ENCODE peak calls at places on chromosome 20, in ten cellular contexts. U is cardiac muscle cell; W is Karpas-422; Z is tibial artery; L is CD4-positive, CD25-positive, alpha-beta regulatory T cell; N is WERI-Rb-1; J is AG04450; B is GM23248; F is H9; D is SJCRH30. I is an unnamed sample. For H3K27me3, the result is how much of the 10 kb centered on the place peaks cover.

GRCh38 chr20:14712302-14712739 is 374.9 kb upstream of the FLRT3 start:
- DNase-seq in U (peak), W (no peak), Z (no peak), L (no peak), N (no peak), J (peak), B (peak), F (no peak), D (no peak), I (no peak)

GRCh38 chr20:11302436-11302835 is 615.3 kb upstream of the BTBD3 start:
- DNase-seq in U (no peak), W (no peak), Z (no peak), L (no peak), N (no peak), J (peak), B (peak), F (no peak), D (no peak), I (no peak)

GRCh38 chr20:37901667-37902503 is 1.0 kb upstream of the VSTM2L start:
- DNase-seq in U (peak), W (peak), Z (no peak), L (no peak), N (peak), J (peak), B (peak), F (peak), D (peak), I (peak)

GRCh38 chr20:33559994-33560393 is 70.1 kb downstream of the CBFA2T2 start:
- DNase-seq in U (no peak), W (no peak), Z (no peak), L (no peak), N (no peak), J (no peak), B (no peak), F (no peak), D (no peak), I (no peak)

GRCh38 chr20:61413752-61414151 is 161.7 kb downstream of the CDH4 start:
- DNase-seq in U (no peak), W (no peak), Z (no peak), L (no peak), N (no peak), J (no peak), B (no peak), F (no peak), D (no peak), I (no peak)

GRCh38 chr20:48224531-48224930 is 439.2 kb upstream of the SULF2 start:
- DNase-seq in U (no peak), W (no peak), Z (no peak), L (no peak), N (no peak), J (no peak), B (peak), F (no peak), D (no peak), I (no peak)

GRCh38 chr20:854601-855000 is 21.1 kb downstream of the FAM110A start:
- DNase-seq in U (no peak), W (no peak), Z (no peak), L (no peak), N (no peak), J (no peak), B (no peak), F (no peak), D (no peak), I (no peak)

GRCh38 chr20:10505320-10506226 is 70.5 kb downstream of the SLX4IP start:
- DNase-seq in U (no peak), W (no peak), Z (peak), L (no peak), N (no peak), J (no peak), B (peak), F (no peak), D (peak), I (no peak)

GRCh38 chr20:58993332-58994248 is 12.5 kb downstream of the NELFCD start:
- DNase-seq in U (no peak), W (peak), Z (no peak), L (no peak), N (no peak), J (no peak), B (no peak), F (no peak), D (peak), I (no peak)

GRCh38 chr20:21437816-21438215 is 40.5 kb upstream of the NKX2-4 start:
- DNase-seq in U (no peak), W (no peak), Z (no peak), L (no peak), N (no peak), J (no peak), B (peak), F (no peak), D (no peak), I (no peak)

GRCh38 chr20:10876558-10876957 is 202.8 kb upstream of the JAG1 start:
- DNase-seq in U (no peak), W (no peak), Z (no peak), L (no peak), N (no peak), J (no peak), B (peak), F (no peak), D (no peak), I (no peak)

GRCh38 chr20:21338291-21338690 is 35.2 kb downstream of the XRN2 start:
- DNase-seq in U (no peak), W (no peak), Z (no peak), L (no peak), N (no peak), J (no peak), B (no peak), F (no peak), D (no peak), I (no peak)

GRCh38 chr20:11891081-11891826 is 26.4 kb upstream of the BTBD3 start:
- DNase-seq in U (peak), W (no peak), Z (peak), L (no peak), N (peak), J (no peak), B (peak), F (peak), D (peak), I (peak)

GRCh38 chr20:46797201-46797600 is 87.8 kb downstream of the SLC2A10 start:
- DNase-seq in U (no peak), W (no peak), Z (no peak), L (no peak), N (peak), J (no peak), B (no peak), F (no peak), D (peak), I (no peak)
- H3K27me3 ChIP-seq in U (under half), W (under half), Z (under half), L (under half), N (under half), J (under half), B (half or more), F (under half), D (under half), I (under half)

GRCh38 chr20:46252352-46253091 is 55.8 kb downstream of the CDH22 start:
- DNase-seq in U (no peak), W (no peak), Z (no peak), L (no peak), N (no peak), J (no peak), B (no peak), F (no peak), D (no peak), I (no peak)
- H3K27ac ChIP-seq in U (no peak), W (no peak), Z (no peak), L (no peak), N (no peak), J (no peak), B (no peak), F (no peak), D (no peak), I (no peak)

DNA sequence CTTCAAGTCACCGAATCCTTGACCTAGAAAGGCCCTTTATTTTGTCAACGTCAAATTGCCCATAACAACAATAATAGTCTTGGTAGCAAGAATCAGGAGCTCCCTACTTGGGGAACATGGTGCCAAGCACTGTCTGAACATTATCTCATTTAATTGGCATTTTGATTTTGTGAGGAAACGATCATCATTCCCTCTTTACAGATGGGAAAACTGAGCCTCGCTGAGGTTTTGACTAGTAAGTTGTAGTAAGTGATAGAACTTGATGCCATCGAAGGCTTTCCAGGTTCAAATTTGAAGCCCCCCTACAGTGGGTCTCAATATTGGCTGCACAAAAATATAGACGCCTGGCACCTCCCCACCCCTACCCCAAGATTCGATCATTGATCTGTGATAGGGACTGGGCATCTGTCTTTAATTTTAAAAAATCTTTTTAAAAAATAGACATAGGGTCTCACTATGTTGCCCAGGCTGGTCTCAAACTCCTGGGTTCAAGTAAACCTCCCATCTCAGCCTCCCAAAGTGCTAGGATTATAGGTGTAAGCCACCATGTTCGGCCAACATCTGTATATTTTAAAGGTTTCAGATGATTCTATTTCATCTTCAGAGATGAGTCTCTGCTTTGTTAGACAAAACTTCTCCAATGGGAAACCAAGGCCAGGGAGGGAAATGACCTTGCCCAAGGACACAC is 36.7 kb downstream of the HNF4A start:
- DNase-seq in U (no peak), W (no peak), Z (no peak), L (no peak), N (no peak), J (no peak), B (no peak), F (no peak), D (no peak), I (no peak)
- H3K27me3 ChIP-seq in U (under half), W (under half), Z (under half), L (under half), N (under half), J (under half), B (under half), F (under half), D (half or more), I (under half)

DNA sequence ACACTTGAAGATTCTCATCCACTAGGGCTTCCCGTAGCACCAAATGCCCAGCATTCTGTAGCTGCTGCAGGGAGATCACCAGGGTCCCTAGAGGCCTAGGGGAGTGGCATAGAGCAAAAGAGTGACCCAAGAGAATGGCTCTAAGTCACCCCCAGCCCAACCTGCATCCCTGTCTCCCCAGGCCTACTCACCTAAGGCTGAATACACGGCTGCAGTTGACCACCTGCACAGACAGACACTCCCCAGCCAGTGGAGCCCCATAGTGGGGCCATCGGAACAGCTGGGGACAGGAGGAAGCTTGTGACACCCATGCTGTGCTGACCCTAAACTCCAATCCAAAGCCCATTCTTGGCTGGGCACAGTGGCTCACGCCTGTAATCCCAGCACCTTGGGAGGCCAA is 9.5 kb upstream of the SPAG4 start:
- DNase-seq in U (no peak), W (no peak), Z (no peak), L (no peak), N (no peak), J (no peak), B (no peak), F (no peak), D (no peak), I (no peak)
- H3K27ac ChIP-seq in U (no peak), W (no peak), Z (no peak), L (no peak), N (no peak), J (no peak), B (no peak), F (no peak), D (no peak), I (no peak)

GRCh38 chr20:44022464-44022863 is 107.8 kb downstream of the TOX2 start:
- DNase-seq in U (no peak), W (no peak), Z (no peak), L (no peak), N (no peak), J (no peak), B (no peak), F (no peak), D (no peak), I (no peak)

GRCh38 chr20:44026932-44027685 is 112.5 kb downstream of the TOX2 start:
- DNase-seq in U (no peak), W (no peak), Z (no peak), L (no peak), N (no peak), J (no peak), B (peak), F (no peak), D (no peak), I (no peak)

GRCh38 chr20:44025756-44026155 is 111.1 kb downstream of the TOX2 start:
- DNase-seq in U (no peak), W (no peak), Z (no peak), L (no peak), N (no peak), J (no peak), B (no peak), F (no peak), D (no peak), I (no peak)

GRCh38 chr20:44023515-44024371 is 109.1 kb downstream of the TOX2 start:
- DNase-seq in U (no peak), W (peak), Z (no peak), L (no peak), N (no peak), J (no peak), B (no peak), F (no peak), D (no peak), I (no peak)

DNA sequence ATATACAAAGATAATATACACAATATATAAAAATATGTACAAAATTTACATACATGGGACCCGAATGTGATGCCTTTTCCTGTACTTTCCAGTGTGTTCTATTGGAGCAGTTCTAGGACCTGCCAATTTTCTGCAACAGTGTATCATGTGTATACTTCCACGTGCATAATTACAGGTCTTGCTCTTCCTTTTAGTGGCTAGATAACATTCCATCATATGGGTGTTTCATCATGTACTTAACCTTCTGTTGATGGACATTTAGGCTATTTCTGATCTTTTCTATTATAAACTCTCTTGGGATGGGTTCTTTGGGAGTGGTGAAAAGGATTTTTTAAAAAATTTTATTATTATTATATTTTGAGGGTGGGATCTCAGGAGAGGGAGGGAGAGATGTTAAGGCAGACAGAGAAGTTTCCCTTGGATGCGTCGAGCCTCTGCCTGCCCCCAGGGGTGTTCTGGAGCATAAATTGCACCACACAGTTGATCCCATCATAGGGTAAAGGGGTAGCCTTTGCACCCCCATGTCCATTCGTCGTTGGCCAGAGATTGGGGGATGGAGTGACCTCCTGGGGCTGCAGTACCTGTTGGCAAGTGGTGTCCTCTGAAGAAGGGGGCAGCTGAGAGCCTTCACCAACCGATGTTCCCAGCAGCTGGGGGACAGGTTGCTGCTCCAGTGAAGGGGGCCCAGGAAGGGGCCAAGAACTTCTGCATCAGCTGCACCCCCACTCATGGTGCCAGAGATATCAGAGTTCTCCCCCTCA is 110.3 kb downstream of the TOX2 start:
- DNase-seq in U (no peak), W (no peak), Z (no peak), L (no peak), N (no peak), J (no peak), B (no peak), F (no peak), D (no peak), I (no peak)
- H3K27me3 ChIP-seq in U (under half), W (under half), Z (under half), L (under half), N (half or more), J (under half), B (under half), F (under half), D (under half), I (under half)

GRCh38 chr20:31711416-31712111 is 11.1 kb downstream of the BCL2L1 start:
- DNase-seq in U (no peak), W (no peak), Z (no peak), L (no peak), N (no peak), J (no peak), B (no peak), F (no peak), D (no peak), I (no peak)

GRCh38 chr20:31709939-31710338 is 12.7 kb downstream of the BCL2L1 start:
- DNase-seq in U (no peak), W (no peak), Z (no peak), L (no peak), N (no peak), J (no peak), B (no peak), F (no peak), D (no peak), I (no peak)

GRCh38 chr20:31708839-31709534 is 13.7 kb downstream of the BCL2L1 start:
- DNase-seq in U (no peak), W (no peak), Z (no peak), L (no peak), N (no peak), J (no peak), B (no peak), F (no peak), D (no peak), I (no peak)

GRCh38 chr20:31712112-31712553 is 10.5 kb downstream of the BCL2L1 start:
- DNase-seq in U (peak), W (no peak), Z (no peak), L (no peak), N (no peak), J (no peak), B (no peak), F (no peak), D (no peak), I (no peak)

DNA sequence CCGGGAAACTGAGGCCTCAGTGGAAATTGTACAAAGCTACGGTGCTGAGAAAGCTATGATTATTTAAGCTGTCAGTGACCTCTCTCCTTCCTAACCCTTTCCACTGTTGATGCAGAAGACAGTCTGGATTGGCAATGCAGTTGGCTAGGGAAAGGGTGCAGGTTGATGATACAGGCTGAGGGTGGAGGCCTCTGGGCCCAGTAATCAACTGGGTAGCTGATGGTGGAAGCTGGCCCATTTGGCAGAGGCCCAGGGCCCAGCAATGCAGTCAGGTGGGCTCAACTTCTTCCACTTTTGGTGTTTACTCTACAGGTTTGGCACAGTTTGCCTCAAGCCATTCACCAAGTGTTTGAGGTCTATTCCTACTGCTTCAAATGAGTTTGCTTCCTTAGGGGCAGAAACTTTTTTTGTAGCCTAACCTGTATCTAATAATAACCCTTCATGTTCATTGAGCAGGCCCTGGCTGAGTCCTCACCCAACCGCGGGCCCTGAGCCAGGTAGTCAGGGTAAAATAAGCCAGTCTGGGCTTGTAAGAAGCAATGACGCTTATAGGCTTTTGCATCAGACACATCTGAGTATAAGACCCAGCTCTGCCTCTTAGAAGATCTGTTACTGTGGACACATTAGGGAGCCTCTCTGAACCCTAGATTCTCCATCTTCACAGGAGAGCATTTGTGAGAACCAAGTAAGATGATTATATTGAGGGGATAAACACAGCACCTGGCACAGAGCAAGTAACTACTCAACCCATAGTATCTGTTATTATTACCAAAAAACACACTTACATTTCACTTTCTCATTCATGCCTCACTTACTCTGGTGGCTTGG is 12.0 kb downstream of the BCL2L1 start:
- DNase-seq in U (no peak), W (no peak), Z (no peak), L (no peak), N (peak), J (no peak), B (no peak), F (no peak), D (no peak), I (no peak)
- H3K27ac ChIP-seq in U (no peak), W (no peak), Z (peak), L (peak), N (peak), J (no peak), B (peak), F (no peak), D (no peak), I (peak)